ENCODE peak calls at places on chromosome 21, in ten cellular contexts. D, Q, J, I, S, M, F, B, O and R are unnamed samples.

GRCh38 chr21:30882907-30883597 is 1.7 kb upstream of the KRTAP11-1 start:
- DNase-seq in D (no peak), Q (no peak), J (no peak), I (peak), S (no peak), M (no peak), F (no peak), B (no peak), O (no peak), R (no peak)

GRCh38 chr21:9780441-9780937 is 740.9 kb upstream of the TPTE start:
- DNase-seq in D (no peak), Q (no peak), J (no peak), I (no peak), S (no peak), M (no peak), F (no peak), B (no peak), O (no peak), R (no peak)

GRCh38 chr21:40696246-40696645 is 150.7 kb downstream of the DSCAM start:
- DNase-seq in D (no peak), Q (no peak), J (no peak), I (no peak), S (no peak), M (no peak), F (no peak), B (no peak), O (no peak), R (no peak)

GRCh38 chr21:36035381-36035791 is 24.9 kb downstream of the SETD4 start:
- DNase-seq in D (no peak), Q (no peak), J (no peak), I (no peak), S (no peak), M (no peak), F (no peak), B (no peak), O (peak), R (no peak)

GRCh38 chr21:36575306-36575705 is 95.4 kb upstream of the CLDN14 start:
- DNase-seq in D (no peak), Q (no peak), J (no peak), I (no peak), S (no peak), M (no peak), F (no peak), B (no peak), O (no peak), R (no peak)

GRCh38 chr21:40043423-40043822 is 176.2 kb downstream of the PCP4 start:
- DNase-seq in D (no peak), Q (no peak), J (no peak), I (no peak), S (no peak), M (no peak), F (no peak), B (no peak), O (no peak), R (no peak)

GRCh38 chr21:41365377-41366107 is 3.7 kb downstream of the MX2 start:
- DNase-seq in D (no peak), Q (no peak), J (peak), I (no peak), S (no peak), M (no peak), F (no peak), B (no peak), O (no peak), R (peak)

GRCh38 chr21:46213620-46214286 is 14.8 kb downstream of the LSS start:
- DNase-seq in D (no peak), Q (no peak), J (no peak), I (no peak), S (no peak), M (no peak), F (no peak), B (no peak), O (no peak), R (no peak)

GRCh38 chr21:46035809-46036695 is 54.5 kb downstream of the COL6A1 start:
- DNase-seq in D (no peak), Q (peak), J (no peak), I (peak), S (peak), M (peak), F (no peak), B (peak), O (no peak), R (peak)

GRCh38 chr21:17386498-17386897 is 126.3 kb upstream of the CXADR start:
- DNase-seq in D (no peak), Q (no peak), J (no peak), I (no peak), S (no peak), M (no peak), F (no peak), B (no peak), O (no peak), R (no peak)

GRCh38 chr21:46181436-46181835 is 2.8 kb downstream of the SPATC1L start:
- DNase-seq in D (no peak), Q (no peak), J (no peak), I (no peak), S (no peak), M (no peak), F (no peak), B (no peak), O (no peak), R (peak)

GRCh38 chr21:24050233-24050632 is 1557.0 kb downstream of the MRPL39 start:
- DNase-seq in D (no peak), Q (no peak), J (no peak), I (no peak), S (no peak), M (no peak), F (no peak), B (no peak), O (no peak), R (no peak)

GRCh38 chr21:26147535-26147934 is 23.0 kb downstream of the APP start:
- DNase-seq in D (no peak), Q (no peak), J (no peak), I (no peak), S (no peak), M (no peak), F (no peak), B (no peak), O (no peak), R (no peak)
- TF ChIP-seq CTCF in D (no peak), Q (no peak), J (no peak), I (no peak), S (no peak), M (no peak), F (no peak), B (no peak), O (no peak), R (no peak)

GRCh38 chr21:20971296-20971921 is 26.8 kb upstream of the NCAM2 start:
- DNase-seq in D (peak), Q (no peak), J (peak), I (peak), S (no peak), M (peak), F (peak), B (peak), O (no peak), R (no peak)
- TF ChIP-seq CTCF in D (peak), Q (no peak), J (peak), I (peak), S (no peak), M (peak), F (no peak), B (peak), O (no peak), R (peak)

DNA sequence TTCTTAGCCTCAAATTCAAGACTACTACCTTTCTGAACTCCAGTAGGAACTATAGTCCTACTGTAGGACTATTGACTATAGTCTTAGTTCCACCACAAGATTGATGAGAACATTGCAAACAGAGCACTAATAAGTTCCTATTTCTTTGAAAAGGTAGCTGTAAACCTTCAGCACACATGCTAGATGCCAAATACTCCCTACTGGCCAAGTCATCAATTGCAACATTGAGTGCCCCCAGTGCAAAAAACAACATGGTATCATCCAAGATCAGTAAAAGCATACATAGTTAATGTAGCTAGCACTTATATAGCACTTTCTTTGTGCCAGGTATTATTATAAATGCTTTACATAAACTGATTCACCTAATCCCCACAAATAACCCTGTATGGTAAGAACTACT is 99.8 kb downstream of the MRPL39 start:
- DNase-seq in D (no peak), Q (no peak), J (no peak), I (peak), S (no peak), M (no peak), F (no peak), B (no peak), O (no peak), R (no peak)
- TF ChIP-seq CTCF in D (no peak), Q (no peak), J (no peak), I (peak), S (no peak), M (no peak), F (peak), B (peak), O (no peak), R (no peak)

DNA sequence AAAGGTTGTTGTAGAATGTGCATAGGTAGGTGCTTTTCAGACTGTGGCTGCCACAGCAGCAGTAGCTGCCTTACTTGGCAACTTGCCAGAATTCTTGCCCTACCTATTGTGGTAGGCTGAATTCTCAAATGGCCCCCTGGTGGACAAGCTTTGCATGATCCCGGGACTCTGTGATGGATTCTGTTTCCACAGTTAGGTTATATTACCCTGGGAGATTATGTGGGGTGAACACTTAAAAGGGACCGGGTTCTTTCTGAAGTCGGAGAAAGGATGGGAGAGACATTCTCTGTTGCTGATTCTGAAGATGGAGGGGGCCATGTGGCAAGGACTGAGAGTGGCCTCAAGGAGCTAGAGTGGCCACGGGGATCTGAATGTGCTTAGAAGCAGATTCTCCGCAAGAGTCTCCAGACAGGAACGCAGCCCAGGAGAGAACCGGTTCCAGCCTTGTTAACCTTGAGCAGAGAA is 32.1 kb upstream of the KCNE1 start:
- DNase-seq in D (peak), Q (no peak), J (no peak), I (peak), S (peak), M (peak), F (no peak), B (peak), O (peak), R (no peak)
- TF ChIP-seq CTCF in D (peak), Q (peak), J (peak), I (peak), S (peak), M (peak), F (no peak), B (peak), O (no peak), R (peak)

GRCh38 chr21:37758997-37759396 is 157.3 kb downstream of the KCNJ6 start:
- DNase-seq in D (no peak), Q (no peak), J (peak), I (peak), S (no peak), M (peak), F (peak), B (no peak), O (peak), R (peak)
- TF ChIP-seq CTCF in D (no peak), Q (peak), J (no peak), I (peak), S (peak), M (peak), F (peak), B (peak), O (no peak), R (peak)

GRCh38 chr21:43718872-43719747 is at the start of gene PDXK:
- DNase-seq in D (peak), Q (no peak), J (peak), I (peak), S (peak), M (peak), F (peak), B (no peak), O (peak), R (peak)
- TF ChIP-seq CTCF in D (peak), Q (no peak), J (no peak), I (no peak), S (peak), M (peak), F (peak), B (no peak), O (no peak), R (no peak)